ENCODE peak calls at places on chromosome 1, in five cellular contexts. S, W, V, D and T are unnamed samples.

GRCh38 chr1:39575191-39576015 is 1.2 kb downstream of the PABPC4 start:
- DNase-seq in S (no peak), W (peak; percentile 85), V (peak; percentile 45), D (peak; percentile 63), T (peak; percentile 62)

GRCh38 chr1:115746021-115746690 is 22.4 kb downstream of the CASQ2 start:
- DNase-seq in S (no peak), W (no peak), V (no peak), D (no peak), T (no peak)

GRCh38 chr1:214213136-214213535 is 67.8 kb upstream of the SMYD2 start:
- DNase-seq in S (peak; percentile 52), W (no peak), V (no peak), D (no peak), T (no peak)

GRCh38 chr1:54839824-54840223 is 38.7 kb upstream of the TTC22 start:
- DNase-seq in S (no peak), W (no peak), V (no peak), D (no peak), T (no peak)

GRCh38 chr1:229025576-229025975 is 245.3 kb upstream of the RAB4A start:
- DNase-seq in S (no peak), W (no peak), V (no peak), D (no peak), T (no peak)

GRCh38 chr1:240474133-240474614 is 137.8 kb downstream of the GREM2 start:
- DNase-seq in S (no peak), W (peak; percentile 12), V (no peak), D (peak; percentile 62), T (no peak)

GRCh38 chr1:220511785-220512184 is 16.2 kb upstream of the MARK1 start:
- DNase-seq in S (no peak), W (peak; percentile 7), V (no peak), D (no peak), T (no peak)

GRCh38 chr1:53317651-53318539 is 10.0 kb downstream of the LRP8 start:
- DNase-seq in S (no peak), W (no peak), V (no peak), D (no peak), T (no peak)

GRCh38 chr1:53512807-53513755 is 53.9 kb downstream of the DMRTB1 start:
- DNase-seq in S (no peak), W (no peak), V (no peak), D (no peak), T (no peak)

GRCh38 chr1:30465096-30465495 is 258.3 kb downstream of the MATN1 start:
- DNase-seq in S (no peak), W (no peak), V (no peak), D (no peak), T (no peak)

GRCh38 chr1:1629430-1630190 is 2.4 kb upstream of the MMP23B start:
- DNase-seq in S (no peak), W (no peak), V (peak; percentile 70), D (no peak), T (peak; percentile 95)

GRCh38 chr1:117654485-117655219 is 48.8 kb downstream of the TENT5C start:
- DNase-seq in S (no peak), W (no peak), V (no peak), D (no peak), T (no peak)

GRCh38 chr1:159918918-159919195 is 6.5 kb downstream of the TAGLN2 start:
- DNase-seq in S (no peak), W (no peak), V (no peak), D (no peak), T (no peak)
- H3K27ac ChIP-seq in S (peak overlapping the region; percentile 87), W (no peak overlapping the region), V (no peak overlapping the region), D (peak overlapping the region; percentile 65), T (no peak overlapping the region)

DNA sequence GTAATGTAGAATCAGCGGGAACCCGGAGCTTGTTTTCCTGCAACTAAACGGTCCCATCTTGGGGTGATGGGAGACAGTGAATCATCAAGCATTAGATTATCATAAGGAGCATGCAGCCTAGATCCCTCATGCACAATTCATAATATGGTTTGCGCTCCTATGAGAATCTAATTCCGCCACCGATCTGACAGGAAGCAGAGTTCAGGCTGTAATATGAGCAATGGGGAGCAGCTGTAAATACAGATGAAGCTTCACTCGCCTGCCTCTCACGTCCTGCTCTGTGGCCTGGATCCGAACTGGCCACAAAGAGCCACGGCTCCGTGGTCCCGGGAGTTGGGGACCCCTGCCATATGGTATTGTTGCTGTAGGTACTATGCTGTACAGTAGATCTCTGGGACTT is 1.6 kb downstream of the IFI44 start:
- DNase-seq in S (no peak), W (no peak), V (peak; percentile 59), D (peak; percentile 41), T (no peak)
- H3K27ac ChIP-seq in S (no peak overlapping the region), W (no peak overlapping the region), V (peak overlapping the region; percentile 78), D (no peak overlapping the region), T (no peak overlapping the region)

DNA sequence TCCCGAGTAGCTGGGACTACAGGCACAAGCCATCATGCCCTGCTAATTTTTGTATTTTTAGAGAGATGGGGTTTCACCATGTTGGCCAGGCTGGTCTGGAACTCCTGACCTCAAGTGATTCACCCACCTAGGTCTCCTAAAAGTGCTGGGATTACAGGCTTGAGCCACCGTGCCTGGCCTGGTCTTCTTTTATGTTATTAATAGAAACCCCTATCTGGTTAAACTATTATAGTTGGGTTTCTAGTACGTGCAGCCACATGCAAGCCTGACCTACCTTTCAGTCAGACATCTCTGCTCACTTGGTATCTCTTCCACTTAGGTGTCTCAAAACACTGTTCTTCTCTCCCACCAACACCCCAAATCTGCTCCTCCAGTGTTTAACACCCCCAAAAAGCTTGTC is 34.4 kb downstream of the PSEN2 start:
- DNase-seq in S (no peak), W (no peak), V (no peak), D (no peak), T (no peak)
- H3K27ac ChIP-seq in S (no peak overlapping the region), W (no peak overlapping the region), V (no peak overlapping the region), D (no peak overlapping the region), T (no peak overlapping the region)

GRCh38 chr1:101253976-101254660 is 17.3 kb downstream of the S1PR1 start:
- DNase-seq in S (no peak), W (peak; percentile 54), V (no peak), D (no peak), T (no peak)
- H3K27ac ChIP-seq in S (no peak overlapping the region), W (peak overlapping the region; percentile 23), V (no peak overlapping the region), D (no peak overlapping the region), T (no peak overlapping the region)

GRCh38 chr1:151106891-151107290 is 36.3 kb downstream of the GABPB2 start:
- DNase-seq in S (no peak), W (no peak), V (no peak), D (peak; percentile 47), T (no peak)
- H3K27ac ChIP-seq in S (no peak overlapping the region), W (no peak overlapping the region), V (no peak overlapping the region), D (peak overlapping the region; percentile 4), T (no peak overlapping the region)

DNA sequence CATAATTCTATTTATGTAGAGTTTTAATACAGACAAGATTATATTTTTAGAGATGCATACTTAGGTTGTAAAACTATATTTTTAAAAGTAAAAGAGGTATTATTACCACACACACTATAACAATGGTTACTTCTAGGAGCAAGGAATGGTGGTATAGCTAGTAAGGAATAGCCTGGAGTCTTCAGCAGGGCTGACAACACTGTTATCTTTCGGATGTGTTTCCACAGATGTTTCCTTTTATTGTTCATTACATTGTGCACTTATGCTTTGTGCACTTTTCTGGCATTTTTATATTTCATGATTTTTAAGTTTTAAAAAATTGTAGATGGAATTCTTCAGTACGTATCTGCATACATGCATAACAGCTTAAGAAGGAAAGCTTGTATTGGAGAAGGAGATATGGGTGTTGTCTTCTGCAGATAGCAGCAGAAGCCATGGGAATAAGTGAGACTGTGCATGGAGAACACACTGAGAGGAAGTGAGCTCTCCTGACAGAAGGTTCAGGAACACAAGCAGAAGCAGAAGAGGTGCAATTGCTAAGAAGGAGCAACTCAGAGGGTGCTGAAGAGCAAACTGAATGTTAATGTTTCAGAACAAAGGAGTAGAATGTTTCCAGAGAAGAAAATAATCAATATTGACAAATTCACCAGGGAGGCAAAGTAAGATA is 91.8 kb downstream of the UCHL5 start:
- DNase-seq in S (no peak), W (peak; percentile 26), V (no peak), D (no peak), T (no peak)
- H3K27ac ChIP-seq in S (no peak overlapping the region), W (no peak overlapping the region), V (no peak overlapping the region), D (no peak overlapping the region), T (no peak overlapping the region)

DNA sequence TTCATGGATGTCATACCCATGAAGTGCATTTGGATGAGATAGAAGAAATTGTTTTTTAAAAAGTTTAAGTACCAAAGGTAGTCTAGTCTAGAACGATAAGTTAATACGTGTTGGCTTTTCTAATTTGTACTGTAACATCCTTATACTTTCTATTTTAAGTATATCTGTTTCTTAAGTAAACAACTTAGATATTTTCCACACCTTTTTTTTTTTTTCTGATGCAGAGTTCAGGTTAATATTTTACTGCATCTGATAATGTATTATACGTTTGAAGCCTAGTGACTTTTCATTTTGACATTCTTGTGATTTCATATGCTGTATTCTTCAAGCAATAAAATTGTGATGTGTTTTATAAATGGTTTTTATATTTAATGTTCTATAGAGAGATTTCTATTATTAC is 16.5 kb downstream of the DR1 start:
- DNase-seq in S (no peak), W (no peak), V (no peak), D (no peak), T (no peak)
- H3K27ac ChIP-seq in S (no peak overlapping the region), W (no peak overlapping the region), V (no peak overlapping the region), D (no peak overlapping the region), T (no peak overlapping the region)

GRCh38 chr1:20493839-20494608 is 8.0 kb upstream of the CAMK2N1 start:
- DNase-seq in S (peak; percentile 76), W (peak; percentile 88), V (peak; percentile 77), D (peak; percentile 90), T (peak; percentile 76)
- H3K27ac ChIP-seq in S (peak overlapping the region; percentile 73), W (no peak overlapping the region), V (no peak overlapping the region), D (peak overlapping the region; percentile 76), T (no peak overlapping the region)

DNA sequence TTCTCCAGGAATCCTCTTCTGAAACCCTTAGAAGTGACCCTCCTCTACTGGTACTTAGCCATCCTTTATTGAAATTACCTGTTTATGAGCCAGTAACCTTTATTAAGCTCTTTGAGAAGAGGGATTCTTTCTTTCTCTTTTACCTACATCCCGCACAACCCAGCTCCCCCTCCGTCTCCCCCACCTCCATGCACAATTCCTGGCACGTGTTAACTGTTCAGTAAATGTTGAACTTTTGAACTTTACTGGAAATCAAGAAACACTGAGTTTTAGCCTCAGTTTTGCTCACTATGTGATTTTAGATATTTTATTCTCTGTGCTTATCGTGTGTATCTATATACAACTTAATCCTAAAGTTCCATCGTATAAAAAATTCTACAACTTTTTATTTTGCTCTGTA is 1.8 kb downstream of the TMED5 start:
- DNase-seq in S (no peak), W (peak; percentile 41), V (peak; percentile 36), D (peak; percentile 38), T (no peak)
- H3K27ac ChIP-seq in S (peak overlapping the region; percentile 37), W (peak overlapping the region; percentile 97), V (peak overlapping the region; percentile 91), D (peak overlapping the region; percentile 99), T (peak overlapping the region; percentile 97)

DNA sequence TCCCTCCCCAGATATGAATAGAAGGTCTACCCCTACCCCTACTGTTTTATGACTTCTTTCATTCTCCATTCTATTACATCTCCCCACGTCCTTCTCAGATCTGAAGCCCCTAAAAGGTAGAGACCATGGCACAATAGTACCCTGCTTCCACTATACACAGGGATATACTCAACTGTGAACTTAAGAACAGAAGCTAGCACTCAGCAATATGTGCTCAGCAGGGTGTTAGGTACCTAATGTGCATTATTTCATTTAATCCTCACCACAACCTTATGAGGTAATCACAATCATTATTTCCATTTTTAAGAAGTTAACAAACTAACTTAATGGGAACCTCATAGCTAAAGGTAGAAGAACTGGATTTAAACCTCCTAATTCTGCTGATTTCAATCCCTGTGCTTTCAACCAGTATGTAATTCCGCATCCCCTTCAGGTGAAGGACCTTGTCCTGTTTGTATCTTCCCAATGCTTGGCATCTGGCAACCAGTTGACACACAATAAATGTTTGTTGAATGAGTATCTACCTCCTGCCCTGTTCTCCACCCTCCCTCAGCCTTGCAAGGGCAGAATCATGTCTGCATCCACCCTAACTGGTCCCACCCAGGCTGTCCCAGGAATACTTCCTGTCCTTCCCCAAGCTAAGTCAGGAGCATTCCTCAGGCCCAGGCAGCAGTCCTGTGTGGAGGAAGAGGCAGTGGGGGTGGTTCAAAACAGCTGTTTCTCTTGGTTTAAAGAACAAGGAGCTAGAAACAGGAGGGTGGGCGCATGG is 6.5 kb downstream of the DENND2D start:
- DNase-seq in S (no peak), W (no peak), V (peak; percentile 5), D (no peak), T (no peak)
- H3K27ac ChIP-seq in S (no peak overlapping the region), W (no peak overlapping the region), V (peak overlapping the region; percentile 40), D (no peak overlapping the region), T (no peak overlapping the region)